ENCODE peak calls at places on chromosomes 16 and 17, in five cellular contexts. E is CD8-positive, alpha-beta memory T cell; U is dorsolateral prefrontal cortex; V is brain microvascular endothelial cell; F is left lung. M is an unnamed sample.

GRCh38 chr17:12122091-12122490 is 101.4 kb downstream of the MAP2K4 start:
- DNase-seq in E (no peak), U (no peak), V (no peak), F (no peak), M (no peak)

GRCh38 chr16:21302898-21303528 is 24.9 kb upstream of the CRYM start:
- DNase-seq in E (no peak), U (no peak), V (peak), F (no peak), M (no peak)

GRCh38 chr16:84854759-84855158 is 35.0 kb downstream of the CRISPLD2 start:
- DNase-seq in E (no peak), U (no peak), V (peak), F (no peak), M (no peak)

GRCh38 chr16:78437352-78437968 is 338.0 kb downstream of the WWOX start:
- DNase-seq in E (no peak), U (no peak), V (no peak), F (no peak), M (peak)

GRCh38 chr16:9612267-9612666 is 520.8 kb downstream of the HAPSTR1 start:
- DNase-seq in E (no peak), U (no peak), V (peak), F (no peak), M (no peak)

GRCh38 chr16:4521971-4522623 is 16.5 kb downstream of the CDIP1 start:
- DNase-seq in E (no peak), U (peak), V (no peak), F (no peak), M (no peak)

GRCh38 chr16:78444-79145 is 570 bp downstream of the MPG start:
- DNase-seq in E (no peak), U (no peak), V (no peak), F (no peak), M (no peak)

GRCh38 chr17:49580055-49580721 is 4.5 kb downstream of the NXPH3 start:
- DNase-seq in E (no peak), U (no peak), V (no peak), F (no peak), M (no peak)

GRCh38 chr17:6413073-6413472 is 21.8 kb downstream of the AIPL1 start:
- DNase-seq in E (no peak), U (no peak), V (no peak), F (no peak), M (no peak)

GRCh38 chr17:7260601-7261376 is 1.5 kb downstream of the CLDN7 start:
- DNase-seq in E (peak), U (no peak), V (no peak), F (peak), M (peak)

GRCh38 chr17:67658265-67658664 is 59.5 kb upstream of the NOL11 start:
- DNase-seq in E (no peak), U (no peak), V (no peak), F (no peak), M (no peak)

GRCh38 chr16:2857451-2858244 is at the start of gene PRSS22:
- DNase-seq in E (no peak), U (no peak), V (no peak), F (peak), M (no peak)

GRCh38 chr16:86995456-86995855 is 321.7 kb downstream of the C16orf95 start:
- DNase-seq in E (no peak), U (no peak), V (no peak), F (no peak), M (no peak)

GRCh38 chr17:50060951-50061712 is 5.2 kb downstream of the ITGA3 start:
- DNase-seq in E (no peak), U (no peak), V (no peak), F (no peak), M (no peak)

GRCh38 chr16:27303256-27304100 is 10.3 kb upstream of the IL4R start:
- DNase-seq in E (no peak), U (no peak), V (no peak), F (no peak), M (no peak)

GRCh38 chr17:48587276-48588073 is 2.6 kb downstream of the HOXB3 start:
- DNase-seq in E (no peak), U (no peak), V (no peak), F (no peak), M (no peak)

GRCh38 chr16:79097781-79098180 is 502.8 kb downstream of the MAF start:
- DNase-seq in E (no peak), U (no peak), V (no peak), F (no peak), M (no peak)

GRCh38 chr17:41538565-41538991 is 10.5 kb upstream of the KRT19 start:
- DNase-seq in E (no peak), U (no peak), V (no peak), F (no peak), M (no peak)

GRCh38 chr16:75306102-75306762 is 54.8 kb upstream of the BCAR1 start:
- DNase-seq in E (no peak), U (no peak), V (peak), F (no peak), M (no peak)

GRCh38 chr17:48148029-48148759 is 40.6 kb downstream of the SNX11 start:
- DNase-seq in E (no peak), U (no peak), V (no peak), F (no peak), M (no peak)

GRCh38 chr17:49359990-49360795 is 1.9 kb downstream of the ZNF652 start:
- DNase-seq in E (peak), U (no peak), V (no peak), F (no peak), M (peak)

GRCh38 chr17:34110315-34110714 is 144.8 kb upstream of the CCL2 start:
- DNase-seq in E (no peak), U (no peak), V (no peak), F (no peak), M (no peak)

GRCh38 chr16:46648656-46649055 is 27.5 kb upstream of the SHCBP1 start:
- DNase-seq in E (no peak), U (no peak), V (no peak), F (no peak), M (no peak)

GRCh38 chr17:3827124-3827773 is 18.8 kb downstream of the NCBP3 start:
- DNase-seq in E (peak), U (peak), V (peak), F (no peak), M (peak)

GRCh38 chr17:44610871-44611270 is 45.4 kb upstream of the MEIOC start:
- DNase-seq in E (no peak), U (no peak), V (no peak), F (no peak), M (no peak)

GRCh38 chr16:88960516-88960915 is 16.5 kb downstream of the CBFA2T3 start:
- DNase-seq in E (no peak), U (no peak), V (no peak), F (peak), M (no peak)

GRCh38 chr17:8724451-8724850 is 20.2 kb downstream of the CCDC42 start:
- DNase-seq in E (no peak), U (no peak), V (no peak), F (no peak), M (no peak)

GRCh38 chr16:48057085-48057484 is 98.7 kb downstream of the ABCC12 start:
- DNase-seq in E (no peak), U (no peak), V (no peak), F (no peak), M (no peak)

GRCh38 chr16:89198417-89199240 is 1.7 kb downstream of the SLC22A31 start:
- DNase-seq in E (no peak), U (no peak), V (no peak), F (peak), M (no peak)

GRCh38 chr16:85266857-85267256 is 154.6 kb upstream of the CIBAR2 start:
- DNase-seq in E (no peak), U (no peak), V (no peak), F (no peak), M (no peak)

GRCh38 chr16:53922805-53923645 is 219.1 kb downstream of the FTO start:
- DNase-seq in E (no peak), U (no peak), V (no peak), F (no peak), M (no peak)

GRCh38 chr16:14405611-14406537 is 224.2 kb downstream of the PARN start:
- DNase-seq in E (no peak), U (no peak), V (no peak), F (peak), M (no peak)
- H3K4me3 ChIP-seq in E (no peak), U (no peak), V (no peak), F (no peak), M (no peak)

GRCh38 chr17:42743595-42744282 is 1.1 kb downstream of the EZH1 start:
- DNase-seq in E (no peak), U (no peak), V (no peak), F (no peak), M (no peak)

GRCh38 chr17:42744283-42744805 is 496 bp downstream of the EZH1 start:
- DNase-seq in E (no peak), U (peak), V (no peak), F (peak), M (peak)

GRCh38 chr17:42744806-42745617 is at the start of gene EZH1:
- DNase-seq in E (peak), U (peak), V (peak), F (peak), M (peak)

GRCh38 chr17:42740699-42741098 is 4.1 kb downstream of the EZH1 start:
- DNase-seq in E (no peak), U (no peak), V (no peak), F (no peak), M (no peak)
- H3K4me3 ChIP-seq in E (no peak), U (no peak), V (no peak), F (no peak), M (no peak)

GRCh38 chr17:65628637-65629036 is 67.2 kb upstream of the AXIN2 start:
- DNase-seq in E (no peak), U (no peak), V (no peak), F (no peak), M (no peak)
- H3K4me3 ChIP-seq in E (no peak), U (no peak), V (no peak), F (no peak), M (no peak)

GRCh38 chr16:14307059-14307531 is 236.0 kb downstream of the MRTFB start:
- DNase-seq in E (no peak), U (no peak), V (no peak), F (no peak), M (no peak)
- H3K4me3 ChIP-seq in E (no peak), U (no peak), V (no peak), F (no peak), M (no peak)

M was measured in CD4-positive, CD25-positive, alpha-beta regulatory T cell.